ENCODE peak calls at places on chromosome 7, in six cellular contexts. M, U, X, J, P and G are unnamed samples.

GRCh38 chr7:82677493-82677892 is 233.9 kb upstream of the CACNA2D1 start:
- DNase-seq in M (no peak), U (peak; percentile 33), X (peak; percentile 79), J (peak; percentile 32), P (no peak), G (no peak)

GRCh38 chr7:106206826-106207541 is 77.8 kb downstream of the NAMPT start:
- DNase-seq in M (no peak), U (no peak), X (no peak), J (no peak), P (no peak), G (no peak)

GRCh38 chr7:69126896-69127479 is 471.3 kb upstream of the AUTS2 start:
- DNase-seq in M (no peak), U (no peak), X (no peak), J (no peak), P (no peak), G (no peak)

GRCh38 chr7:35329026-35329425 is 75.1 kb upstream of the TBX20 start:
- DNase-seq in M (no peak), U (no peak), X (no peak), J (no peak), P (no peak), G (no peak)

GRCh38 chr7:95491634-95492314 is 6.0 kb downstream of the ASB4 start:
- DNase-seq in M (no peak), U (peak; percentile 74), X (no peak), J (no peak), P (no peak), G (no peak)

GRCh38 chr7:46741924-46742607 is 821.0 kb upstream of the IGFBP3 start:
- DNase-seq in M (no peak), U (no peak), X (no peak), J (no peak), P (no peak), G (no peak)

GRCh38 chr7:102303669-102304422 is 17.2 kb downstream of the SH2B2 start:
- DNase-seq in M (no peak), U (no peak), X (peak; percentile 58), J (no peak), P (no peak), G (no peak)

GRCh38 chr7:104901239-104901638 is 112.8 kb upstream of the KMT2E start:
- DNase-seq in M (no peak), U (no peak), X (no peak), J (no peak), P (no peak), G (no peak)

GRCh38 chr7:101743241-101743994 is 74.0 kb upstream of the CUX1 start:
- DNase-seq in M (peak; percentile 17), U (peak; percentile 70), X (peak; percentile 87), J (no peak), P (peak; percentile 64), G (peak; percentile 82)

GRCh38 chr7:131931368-131931767 is 374.9 kb upstream of the PODXL start:
- DNase-seq in M (no peak), U (no peak), X (no peak), J (no peak), P (no peak), G (no peak)
- H3K4me3 ChIP-seq in M (no peak overlapping the region), U (no peak overlapping the region), X (no peak overlapping the region), J (no peak overlapping the region), P (no peak overlapping the region), G (no peak overlapping the region)

GRCh38 chr7:1461640-1462375 is 2.5 kb upstream of the MICALL2 start:
- DNase-seq in M (no peak), U (peak; percentile 54), X (no peak), J (no peak), P (no peak), G (no peak)

GRCh38 chr7:1459930-1460756 is 873 bp upstream of the MICALL2 start:
- DNase-seq in M (no peak), U (peak; percentile 57), X (peak; percentile 24), J (no peak), P (no peak), G (no peak)

GRCh38 chr7:1458676-1459511 is at the start of gene MICALL2:
- DNase-seq in M (no peak), U (peak; percentile 74), X (no peak), J (peak; percentile 96), P (peak; percentile 93), G (peak; percentile 86)

GRCh38 chr7:1459512-1459892 is 232 bp upstream of the MICALL2 start:
- DNase-seq in M (peak; percentile 99), U (peak; percentile 99), X (peak; percentile 96), J (peak; percentile 100), P (peak; percentile 100), G (peak; percentile 100)

GRCh38 chr7:1460757-1461639 is 1.7 kb upstream of the MICALL2 start:
- DNase-seq in M (no peak), U (peak; percentile 89), X (no peak), J (peak; percentile 89), P (peak; percentile 85), G (peak; percentile 82)
- H3K27ac ChIP-seq in M (no peak overlapping the region), U (peak overlapping the region; percentile 94), X (no peak overlapping the region), J (peak overlapping the region; percentile 78), P (peak overlapping the region; percentile 76), G (peak overlapping the region; percentile 83)

GRCh38 chr7:877312-878232 is 1.2 kb downstream of the GET4 start:
- DNase-seq in M (no peak), U (peak; percentile 55), X (peak; percentile 16), J (peak; percentile 86), P (peak; percentile 54), G (peak; percentile 77)

GRCh38 chr7:879706-880105 is 3.4 kb downstream of the GET4 start:
- DNase-seq in M (no peak), U (no peak), X (no peak), J (peak; percentile 42), P (no peak), G (no peak)

GRCh38 chr7:876972-877311 is 588 bp downstream of the GET4 start:
- DNase-seq in M (no peak), U (no peak), X (no peak), J (peak; percentile 90), P (no peak), G (no peak)

GRCh38 chr7:880450-880849 is 4.1 kb downstream of the GET4 start:
- DNase-seq in M (no peak), U (no peak), X (no peak), J (peak; percentile 53), P (no peak), G (no peak)

GRCh38 chr7:879093-879492 is 2.7 kb downstream of the GET4 start:
- DNase-seq in M (no peak), U (no peak), X (no peak), J (peak; percentile 82), P (no peak), G (no peak)
- H3K4me3 ChIP-seq in M (no peak overlapping the region), U (no peak overlapping the region), X (no peak overlapping the region), J (no peak overlapping the region), P (no peak overlapping the region), G (no peak overlapping the region)

DNA sequence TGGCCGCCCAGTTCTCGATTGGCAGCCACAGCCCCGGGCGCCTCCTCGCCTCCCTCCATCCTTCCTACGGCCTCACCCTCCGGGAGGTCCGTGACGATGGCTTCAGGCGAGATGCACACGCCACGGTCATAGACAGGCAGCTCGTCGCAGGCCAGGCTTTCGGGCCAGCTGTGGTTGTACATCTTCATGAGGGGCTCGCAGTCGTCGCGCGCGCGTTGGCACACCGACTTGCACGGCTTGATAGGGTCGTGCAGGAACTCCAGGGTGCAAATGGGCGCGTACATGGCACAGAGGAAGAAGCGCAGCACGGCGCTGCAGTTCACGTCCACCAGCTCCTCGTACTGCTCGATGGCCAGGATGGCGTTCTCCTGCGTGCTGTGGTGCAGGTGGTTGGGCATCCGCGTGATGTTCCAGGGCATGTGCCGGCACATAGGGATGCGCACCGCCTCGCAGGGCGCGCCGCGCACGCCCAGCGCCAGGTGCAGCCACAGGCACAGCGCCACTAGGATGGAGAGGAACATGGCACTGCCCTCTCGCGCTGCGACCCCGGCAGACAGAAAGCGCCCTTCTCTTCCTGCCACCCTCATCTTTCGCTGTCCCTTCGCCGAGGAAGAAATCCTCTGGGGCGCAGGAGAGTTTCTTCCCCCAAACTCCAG is 472 bp downstream of the SFRP4 start:
- DNase-seq in M (no peak), U (peak; percentile 17), X (no peak), J (peak; percentile 75), P (peak; percentile 66), G (peak; percentile 66)
- H3K27ac ChIP-seq in M (no peak overlapping the region), U (peak overlapping the region; percentile 14), X (no peak overlapping the region), J (no peak overlapping the region), P (peak overlapping the region; percentile 53), G (peak overlapping the region; percentile 53)

GRCh38 chr7:55534916-55535636 is 37.2 kb downstream of the VOPP1 start:
- DNase-seq in M (no peak), U (no peak), X (no peak), J (no peak), P (no peak), G (no peak)

GRCh38 chr7:55532150-55532917 is 40.0 kb downstream of the VOPP1 start:
- DNase-seq in M (no peak), U (no peak), X (peak; percentile 28), J (no peak), P (no peak), G (no peak)

GRCh38 chr7:55533729-55534080 is 38.6 kb downstream of the VOPP1 start:
- DNase-seq in M (no peak), U (no peak), X (peak; percentile 59), J (no peak), P (no peak), G (no peak)

GRCh38 chr7:55534262-55534915 is 37.9 kb downstream of the VOPP1 start:
- DNase-seq in M (peak; percentile 41), U (no peak), X (peak; percentile 92), J (peak; percentile 76), P (peak; percentile 81), G (peak; percentile 77)

GRCh38 chr7:55533050-55533728 is 39.1 kb downstream of the VOPP1 start:
- DNase-seq in M (peak; percentile 78), U (peak; percentile 42), X (peak; percentile 89), J (no peak), P (peak; percentile 60), G (no peak)
- H3K4me3 ChIP-seq in M (peak overlapping the region; percentile 20), U (no peak overlapping the region), X (peak overlapping the region; percentile 73), J (no peak overlapping the region), P (no peak overlapping the region), G (no peak overlapping the region)

GRCh38 chr7:6279937-6280336 is 7.5 kb upstream of the CYTH3 start:
- DNase-seq in M (no peak), U (no peak), X (no peak), J (no peak), P (no peak), G (no peak)

GRCh38 chr7:6279341-6279740 is 6.9 kb upstream of the CYTH3 start:
- DNase-seq in M (no peak), U (no peak), X (no peak), J (no peak), P (no peak), G (no peak)

GRCh38 chr7:6276911-6277408 is 4.5 kb upstream of the CYTH3 start:
- DNase-seq in M (no peak), U (no peak), X (no peak), J (no peak), P (no peak), G (peak; percentile 20)

GRCh38 chr7:6277476-6277875 is 5.1 kb upstream of the CYTH3 start:
- DNase-seq in M (no peak), U (no peak), X (no peak), J (no peak), P (no peak), G (no peak)

DNA sequence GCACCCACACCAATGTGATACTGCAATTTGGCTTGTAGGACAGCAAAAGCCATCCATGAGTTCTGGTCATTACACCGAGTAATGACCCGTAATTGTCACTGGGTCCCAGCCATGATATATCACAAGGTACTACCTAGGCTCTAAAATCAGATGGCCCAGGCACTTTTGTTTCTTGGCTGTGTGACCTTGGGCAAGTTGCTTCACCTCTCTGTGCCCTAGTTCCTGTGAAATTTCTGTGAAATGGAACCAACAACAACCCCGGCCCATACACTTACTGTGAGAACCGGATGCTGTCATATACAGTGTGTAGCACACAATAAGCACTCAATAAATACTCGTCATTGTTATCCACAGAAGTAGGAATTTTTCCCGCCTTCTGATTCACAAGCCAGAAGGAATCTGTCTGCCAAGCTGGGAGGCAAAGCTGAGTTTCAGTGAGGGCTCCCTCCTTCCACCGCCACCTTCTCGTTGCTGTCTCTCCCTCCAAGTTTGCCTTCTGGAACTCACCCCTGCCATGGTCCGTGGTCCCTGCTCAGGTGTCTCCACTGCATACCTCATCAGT is 6.4 kb upstream of the CYTH3 start:
- DNase-seq in M (no peak), U (no peak), X (no peak), J (no peak), P (no peak), G (no peak)
- H3K27ac ChIP-seq in M (no peak overlapping the region), U (no peak overlapping the region), X (no peak overlapping the region), J (no peak overlapping the region), P (no peak overlapping the region), G (no peak overlapping the region)